ENCODE peak calls at places on chromosomes 6 and 20, in four cellular contexts. V is cardiac fibroblast, I is GM23248, H is keratinocyte. T is an unnamed sample.

GRCh38 chr6:127516676-127517273 is 2.4 kb downstream of the MTCL3 start:
- DNase-seq in V (peak), I (peak), H (no peak), T (peak)

GRCh38 chr6:53629120-53629477 is 36.5 kb downstream of the KLHL31 start:
- DNase-seq in V (no peak), I (no peak), H (no peak), T (no peak)

GRCh38 chr6:40036186-40036585 is 101.9 kb upstream of the MOCS1 start:
- DNase-seq in V (no peak), I (no peak), H (no peak), T (no peak)

GRCh38 chr6:157258878-157259277 is 64.4 kb downstream of the TMEM242 start:
- DNase-seq in V (no peak), I (no peak), H (no peak), T (peak)

GRCh38 chr6:27592481-27593199 is 119.7 kb upstream of the ZNF184 start:
- DNase-seq in V (peak), I (peak), H (peak), T (peak)

GRCh38 chr6:37323568-37323967 is 30.2 kb upstream of the RNF8 start:
- DNase-seq in V (peak), I (peak), H (no peak), T (no peak)

GRCh38 chr6:124052120-124052519 is 248.5 kb downstream of the NKAIN2 start:
- DNase-seq in V (no peak), I (no peak), H (no peak), T (no peak)

GRCh38 chr6:6217838-6218237 is 102.6 kb downstream of the F13A1 start:
- DNase-seq in V (no peak), I (no peak), H (no peak), T (no peak)

GRCh38 chr20:50584687-50585086 is 74.5 kb downstream of the PTPN1 start:
- DNase-seq in V (no peak), I (peak), H (no peak), T (no peak)

GRCh38 chr20:5522422-5522821 is 205.7 kb upstream of the PROKR2 start:
- DNase-seq in V (no peak), I (no peak), H (no peak), T (no peak)

GRCh38 chr6:32462609-32463008 is 22.9 kb downstream of the HLA-DRA start:
- DNase-seq in V (no peak), I (no peak), H (no peak), T (no peak)

GRCh38 chr6:43644940-43645612 is at the start of gene RSPH9:
- DNase-seq in V (peak), I (peak), H (no peak), T (no peak)

GRCh38 chr6:89034586-89035251 is 45.8 kb upstream of the PNRC1 start:
- DNase-seq in V (peak), I (peak), H (peak), T (no peak)

GRCh38 chr20:19539191-19539590 is 218.9 kb upstream of the RIN2 start:
- DNase-seq in V (peak), I (no peak), H (no peak), T (no peak)

GRCh38 chr6:139977887-139978332 is 603.5 kb upstream of the CITED2 start:
- DNase-seq in V (peak), I (peak), H (no peak), T (no peak)

GRCh38 chr6:89553446-89553845 is 85.1 kb downstream of the LYRM2 start:
- DNase-seq in V (no peak), I (no peak), H (no peak), T (no peak)

GRCh38 chr6:170130201-170130621 is 160.7 kb downstream of the DLL1 start:
- DNase-seq in V (no peak), I (no peak), H (no peak), T (no peak)

GRCh38 chr6:786946-787763 is 94.2 kb upstream of the EXOC2 start:
- DNase-seq in V (peak), I (peak), H (no peak), T (peak)

GRCh38 chr6:123022980-123023379 is 26.9 kb downstream of the CLVS2 start:
- DNase-seq in V (peak), I (no peak), H (no peak), T (peak)

GRCh38 chr6:126027601-126028000 is 41.3 kb downstream of the TRMT11 start:
- DNase-seq in V (peak), I (peak), H (no peak), T (no peak)

GRCh38 chr6:88311561-88311960 is 145.4 kb upstream of the CNR1 start:
- DNase-seq in V (no peak), I (no peak), H (no peak), T (no peak)

GRCh38 chr6:163782436-163783003 is 368.0 kb downstream of the QKI start:
- DNase-seq in V (no peak), I (no peak), H (no peak), T (peak)

GRCh38 chr6:18334251-18334650 is 52.9 kb upstream of the RNF144B start:
- DNase-seq in V (no peak), I (no peak), H (no peak), T (no peak)

GRCh38 chr20:5973172-5973571 is 22.7 kb downstream of the MCM8 start:
- DNase-seq in V (peak), I (peak), H (no peak), T (no peak)

GRCh38 chr6:121890307-121890910 is 455.0 kb downstream of the GJA1 start:
- DNase-seq in V (no peak), I (no peak), H (no peak), T (no peak)

GRCh38 chr6:168217216-168217879 is 102.2 kb downstream of the DACT2 start:
- DNase-seq in V (no peak), I (no peak), H (no peak), T (no peak)

GRCh38 chr20:539848-540247 is 3.7 kb downstream of the CSNK2A1 start:
- DNase-seq in V (peak), I (peak), H (no peak), T (no peak)

GRCh38 chr6:121826156-121826810 is 390.8 kb downstream of the GJA1 start:
- DNase-seq in V (peak), I (peak), H (peak), T (no peak)

GRCh38 chr20:13552061-13552460 is 86.7 kb downstream of the TASP1 start:
- DNase-seq in V (peak), I (peak), H (no peak), T (no peak)

GRCh38 chr6:167116109-167116837 is 6.6 kb upstream of the CCR6 start:
- DNase-seq in V (no peak), I (peak), H (no peak), T (no peak)

GRCh38 chr6:136086686-136087085 is 163.4 kb downstream of the MTFR2 start:
- DNase-seq in V (no peak), I (no peak), H (no peak), T (no peak)

GRCh38 chr6:144055121-144055931 is 40.0 kb downstream of the SF3B5 start:
- DNase-seq in V (no peak), I (peak), H (no peak), T (peak)

GRCh38 chr6:13248053-13248452 is 80.3 kb downstream of the TBC1D7 start:
- DNase-seq in V (peak), I (no peak), H (no peak), T (no peak)

GRCh38 chr6:78525961-78526360 is 341.4 kb upstream of the IRAK1BP1 start:
- DNase-seq in V (no peak), I (no peak), H (no peak), T (no peak)

GRCh38 chr20:59630526-59630925 is 26.2 kb downstream of the PHACTR3 start:
- DNase-seq in V (no peak), I (no peak), H (no peak), T (no peak)

GRCh38 chr6:2712102-2712501 is 38.6 kb downstream of the MYLK4 start:
- DNase-seq in V (no peak), I (no peak), H (no peak), T (no peak)

GRCh38 chr20:3080939-3081388 is 3.6 kb downstream of the AVP start:
- DNase-seq in V (peak), I (peak), H (no peak), T (no peak)

DNA sequence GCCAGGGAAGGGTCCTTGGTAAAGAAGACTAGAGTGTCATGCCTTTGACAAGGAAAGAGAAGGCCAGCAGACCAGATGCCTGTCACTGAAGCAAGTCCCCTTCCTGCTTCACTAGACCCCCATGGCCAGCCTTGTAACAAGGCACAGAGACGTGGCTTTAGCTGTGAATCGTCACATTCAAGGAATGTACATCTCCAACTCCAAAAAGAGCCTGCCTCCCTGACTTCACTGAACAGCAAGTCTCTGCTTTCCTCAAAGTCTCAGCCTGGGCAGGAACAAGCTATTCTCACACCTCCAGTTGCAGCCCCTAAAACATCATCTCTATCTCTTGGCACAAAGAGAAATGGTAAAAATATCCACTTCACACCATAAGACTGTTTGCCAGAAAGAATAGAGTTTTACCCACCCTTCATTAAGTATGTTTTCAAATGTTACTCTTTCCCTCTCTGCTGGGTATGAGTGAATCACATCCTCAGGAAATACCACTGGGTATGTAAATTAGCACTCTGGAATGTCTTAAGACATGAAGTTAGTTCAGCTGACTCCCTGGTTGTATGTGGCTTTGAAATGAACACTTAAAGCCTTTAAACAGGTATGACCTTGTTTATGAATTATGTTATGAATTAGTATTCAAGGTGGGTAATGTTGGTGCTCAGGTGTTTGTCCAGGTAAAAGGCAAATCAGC is 46.4 kb upstream of the NT5E start:
- DNase-seq in V (peak), I (peak), H (peak), T (no peak)
- H3K4me3 ChIP-seq in V (no peak), I (peak), H (no peak), T (no peak)

GRCh38 chr6:16719488-16719887 is 41.8 kb downstream of the ATXN1 start:
- DNase-seq in V (no peak), I (no peak), H (no peak), T (no peak)

GRCh38 chr6:16720861-16721260 is 40.4 kb downstream of the ATXN1 start:
- DNase-seq in V (no peak), I (no peak), H (no peak), T (no peak)

GRCh38 chr6:16722616-16723015 is 38.6 kb downstream of the ATXN1 start:
- DNase-seq in V (no peak), I (no peak), H (no peak), T (no peak)

GRCh38 chr6:16723833-16724232 is 37.4 kb downstream of the ATXN1 start:
- DNase-seq in V (peak), I (peak), H (no peak), T (no peak)

DNA sequence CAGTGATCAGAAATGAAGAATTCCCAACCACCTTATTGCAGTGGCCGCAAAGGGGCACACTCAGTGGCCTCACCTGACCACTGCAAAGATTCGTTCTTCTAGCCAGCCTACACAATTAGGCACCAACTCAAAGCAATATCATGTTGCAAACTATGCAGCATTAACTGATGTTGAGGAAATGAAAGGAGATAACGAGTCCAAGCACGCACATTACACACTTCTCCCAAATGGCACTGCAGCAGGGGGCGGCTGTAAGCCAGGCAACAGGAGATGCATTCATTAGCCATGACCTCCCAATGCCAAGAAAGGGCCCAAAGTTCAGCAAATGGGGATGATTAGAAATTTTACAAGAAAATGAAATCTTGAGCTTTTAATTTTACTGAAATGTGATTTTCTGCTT is 39.3 kb downstream of the ATXN1 start:
- DNase-seq in V (no peak), I (no peak), H (no peak), T (no peak)
- H3K4me3 ChIP-seq in V (no peak), I (no peak), H (no peak), T (no peak)

GRCh38 chr6:109034439-109035041 is 60.1 kb downstream of the SESN1 start:
- DNase-seq in V (no peak), I (peak), H (no peak), T (no peak)
- H3K4me3 ChIP-seq in V (no peak), I (no peak), H (no peak), T (no peak)

DNA sequence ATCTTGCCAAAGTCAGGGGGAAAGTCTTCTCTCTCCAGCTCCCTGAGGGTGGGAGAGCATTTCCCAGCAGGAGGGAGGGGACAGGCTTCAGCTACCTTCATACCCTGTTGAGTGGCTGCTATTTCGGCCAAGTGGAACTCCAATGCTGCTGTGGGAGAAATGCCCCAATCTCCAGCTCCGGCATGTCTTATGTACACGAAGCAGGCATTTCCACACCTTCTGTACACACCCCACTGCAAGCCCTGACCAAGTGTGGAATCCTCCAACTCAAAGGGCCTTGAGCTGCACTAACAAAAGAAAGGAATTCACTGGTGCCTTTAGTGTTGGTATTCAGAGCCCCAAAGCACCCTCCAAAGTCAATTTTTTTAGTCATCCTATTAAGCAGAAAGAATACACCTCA is 313.6 kb upstream of the NT5E start:
- DNase-seq in V (no peak), I (no peak), H (no peak), T (no peak)
- H3K4me3 ChIP-seq in V (no peak), I (no peak), H (no peak), T (no peak)

DNA sequence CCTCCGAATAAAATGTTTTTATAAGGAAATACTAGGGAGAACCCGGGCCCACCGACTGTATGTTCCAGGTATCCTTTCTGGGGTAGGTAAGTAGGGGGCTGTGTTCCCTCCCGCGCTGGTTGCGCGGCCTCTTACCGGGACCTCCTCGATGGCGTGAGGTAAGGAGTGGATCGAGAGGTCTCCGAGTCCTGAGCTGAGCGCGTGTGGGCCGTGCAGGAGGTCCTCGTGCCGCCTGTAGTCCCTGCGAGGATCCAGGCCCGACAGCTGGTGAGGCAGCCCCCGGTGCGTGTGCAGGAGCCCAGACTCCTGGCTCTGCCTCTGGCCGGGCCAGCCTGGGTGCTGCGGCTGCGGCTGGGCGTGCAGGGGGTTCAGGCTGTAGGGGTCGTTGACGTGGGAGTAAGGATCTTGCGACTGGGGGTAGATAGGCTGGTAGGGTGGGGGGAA is 5.1 kb downstream of the TFAP2A start:
- DNase-seq in V (no peak), I (no peak), H (no peak), T (no peak)
- H3K4me3 ChIP-seq in V (peak), I (peak), H (peak), T (no peak)

GRCh38 chr6:146914563-146915483 is 289.4 kb upstream of the STXBP5 start:
- DNase-seq in V (peak), I (peak), H (peak), T (no peak)
- H3K4me3 ChIP-seq in V (no peak), I (peak), H (peak), T (no peak)